ENCODE peak calls at places on chromosome 14, in six cellular contexts. N, X, U, J, A and L are unnamed samples.

GRCh38 chr14:88384653-88385205 is 728 bp upstream of the SPATA7 start:
- DNase-seq in A (no peak), U (no peak), N (no peak), X (peak; percentile 15), J (no peak), L (peak; percentile 48)

GRCh38 chr14:81211844-81212243 is 8.9 kb downstream of the GTF2A1 start:
- DNase-seq in U (no peak), N (peak; percentile 31), A (peak; percentile 54), X (peak; percentile 44), J (no peak), L (peak; percentile 40)

GRCh38 chr14:103594265-103594664 is 31.5 kb downstream of the COA8 start:
- DNase-seq in U (no peak), N (no peak), X (peak; percentile 72), A (peak; percentile 45), J (no peak), L (peak; percentile 65)

GRCh38 chr14:100025111-100025510 is 40.1 kb upstream of the EVL start:
- DNase-seq in X (peak; percentile 50), U (peak; percentile 40), J (peak; percentile 38), A (peak; percentile 49), N (peak; percentile 17), L (peak; percentile 47)

GRCh38 chr14:71372411-71372838 is 465.2 kb downstream of the PCNX1 start:
- DNase-seq in A (peak; percentile 92), U (no peak), X (peak; percentile 84), J (no peak), N (no peak), L (peak; percentile 75)

GRCh38 chr14:64410084-64410774 is 22.1 kb downstream of the MTHFD1 start:
- DNase-seq in U (no peak), N (no peak), X (peak; percentile 65), J (no peak), A (peak; percentile 42), L (peak; percentile 65)

GRCh38 chr14:25108959-25109358 is 59.0 kb upstream of the STXBP6 start:
- DNase-seq in N (no peak), A (no peak), J (no peak), U (peak; percentile 65), X (no peak), L (no peak)

GRCh38 chr14:81525129-81525528 is 8.5 kb downstream of the SEL1L start:
- DNase-seq in N (no peak), U (no peak), J (no peak), A (no peak), X (no peak), L (no peak)

GRCh38 chr14:102671410-102671809 is 79.0 kb downstream of the RCOR1 start:
- DNase-seq in J (no peak), U (no peak), A (no peak), N (no peak), X (no peak), L (no peak)

GRCh38 chr14:97166497-97166896 is 369.3 kb downstream of the VRK1 start:
- DNase-seq in A (no peak), J (no peak), U (no peak), X (no peak), N (no peak), L (no peak)

GRCh38 chr14:61217516-61217915 is 63.6 kb downstream of the TMEM30B start:
- DNase-seq in J (no peak), N (no peak), U (no peak), A (no peak), X (no peak), L (no peak)

GRCh38 chr14:32472081-32472480 is 143.0 kb downstream of the AKAP6 start:
- DNase-seq in X (no peak), J (no peak), N (no peak), A (no peak), U (no peak), L (no peak)

GRCh38 chr14:32978691-32979255 is 40.1 kb downstream of the NPAS3 start:
- DNase-seq in X (no peak), U (no peak), A (no peak), J (no peak), N (no peak), L (no peak)

GRCh38 chr14:33062881-33063280 is 124.2 kb downstream of the NPAS3 start:
- DNase-seq in U (no peak), N (no peak), A (no peak), J (no peak), X (peak; percentile 34), L (peak; percentile 7)

GRCh38 chr14:92540472-92541048 is 27.0 kb downstream of the RIN3 start:
- DNase-seq in A (peak; percentile 100), X (peak; percentile 100), U (peak; percentile 64), J (peak; percentile 83), N (no peak), L (peak; percentile 100)

GRCh38 chr14:104373855-104374717 is 205.5 kb upstream of the C14orf180 start:
- DNase-seq in N (no peak), A (no peak), X (no peak), U (no peak), J (no peak), L (no peak)

GRCh38 chr14:54381821-54382220 is 15.0 kb upstream of the CDKN3 start:
- DNase-seq in A (no peak), U (no peak), J (no peak), X (no peak), N (no peak), L (no peak)

GRCh38 chr14:39085933-39086332 is 17.1 kb downstream of the SEC23A start:
- DNase-seq in J (no peak), N (no peak), A (peak; percentile 33), X (peak; percentile 8), U (no peak), L (no peak)

GRCh38 chr14:99819514-99819913 is 26.3 kb downstream of the EML1 start:
- DNase-seq in N (no peak), X (no peak), U (no peak), J (no peak), A (no peak), L (no peak)

GRCh38 chr14:90355540-90356518 is 24.1 kb upstream of the NRDE2 start:
- DNase-seq in N (no peak), U (no peak), J (no peak), X (no peak), A (no peak), L (no peak)

GRCh38 chr14:58408681-58409080 is 13.0 kb downstream of the TOMM20L start:
- DNase-seq in U (no peak), N (no peak), A (no peak), X (no peak), J (no peak), L (no peak)

GRCh38 chr14:99195602-99196309 is 76.2 kb downstream of the BCL11B start:
- DNase-seq in X (no peak), A (no peak), J (no peak), U (no peak), N (no peak), L (no peak)

GRCh38 chr14:101417434-101417833 is 143.9 kb upstream of the DIO3 start:
- DNase-seq in X (no peak), A (no peak), N (no peak), J (no peak), U (no peak), L (no peak)

GRCh38 chr14:72771561-72771960 is 122.3 kb downstream of the DPF3 start:
- DNase-seq in X (no peak), U (no peak), J (peak; percentile 16), A (no peak), N (no peak), L (no peak)

GRCh38 chr14:104624939-104625338 is 20.4 kb upstream of the TMEM179 start:
- DNase-seq in N (no peak), U (no peak), A (no peak), J (no peak), X (no peak), L (no peak)

GRCh38 chr14:28381656-28382055 is 384.9 kb upstream of the FOXG1 start:
- DNase-seq in N (no peak), U (no peak), A (peak; percentile 4), J (no peak), X (peak; percentile 42), L (peak; percentile 60)

GRCh38 chr14:30657606-30658163 is 35.6 kb downstream of the SCFD1 start:
- DNase-seq in X (peak; percentile 44), J (no peak), U (no peak), A (peak; percentile 29), N (no peak), L (peak; percentile 24)

GRCh38 chr14:79749051-79749450 is 462.3 kb downstream of the DIO2 start:
- DNase-seq in J (no peak), X (no peak), A (no peak), N (no peak), U (no peak), L (no peak)

GRCh38 chr14:23360496-23360895 is 4.5 kb downstream of the EFS start:
- DNase-seq in J (no peak), X (no peak), N (no peak), U (no peak), A (no peak), L (no peak)

GRCh38 chr14:54202288-54202687 is 194.5 kb upstream of the CDKN3 start:
- DNase-seq in A (no peak), J (no peak), N (no peak), U (no peak), X (no peak), L (peak; percentile 21)

GRCh38 chr14:63542231-63542999 is 762 bp downstream of the PPP2R5E start:
- DNase-seq in U (no peak), A (no peak), J (peak; percentile 33), X (no peak), N (no peak), L (peak; percentile 26)

GRCh38 chr14:94192534-94192933 is 18.4 kb downstream of the PPP4R4 start:
- DNase-seq in J (no peak), U (no peak), N (no peak), X (no peak), A (no peak), L (no peak)
- H3K4me3 ChIP-seq in J (no peak overlapping the region), U (no peak overlapping the region), N (no peak overlapping the region), X (no peak overlapping the region), A (no peak overlapping the region), L (no peak overlapping the region)

DNA sequence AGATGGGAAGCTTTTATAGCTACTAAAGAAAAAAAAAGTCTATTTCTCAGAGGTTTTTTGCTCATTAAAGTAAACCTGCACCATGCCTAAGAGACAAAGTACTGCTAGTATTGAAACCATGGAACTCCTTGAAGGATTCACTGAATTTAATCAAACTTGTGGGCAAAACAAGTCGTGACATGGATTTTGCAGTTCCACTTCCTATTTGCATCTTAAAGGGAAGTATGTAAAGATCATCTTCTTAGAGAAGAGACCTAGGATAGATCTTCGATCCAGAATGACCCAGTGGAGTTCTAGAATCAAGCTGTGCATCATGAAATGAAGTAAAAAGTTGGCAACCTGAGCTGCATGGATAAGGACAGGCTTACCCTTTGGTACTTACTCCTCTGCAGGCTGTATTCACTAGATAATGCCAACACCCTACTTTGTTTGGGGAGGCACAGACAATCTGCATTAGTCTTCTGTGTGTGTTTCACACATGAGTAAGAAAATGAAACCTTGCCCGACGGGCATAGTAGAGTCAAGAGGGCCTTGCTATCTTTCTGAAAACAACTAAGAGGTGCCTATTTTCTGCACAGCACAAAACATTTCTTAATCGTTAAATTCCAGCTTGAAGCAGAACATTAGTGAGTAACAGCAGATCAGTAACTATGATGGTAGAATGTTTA is 1.9 kb downstream of the GNG2 start:
- DNase-seq in U (no peak), X (no peak), N (no peak), J (no peak), A (peak; percentile 40), L (peak; percentile 33)
- H3K4me3 ChIP-seq in U (peak overlapping the region; percentile 38), X (peak overlapping the region; percentile 36), N (peak overlapping the region; percentile 65), J (no peak overlapping the region), A (peak overlapping the region; percentile 33), L (peak overlapping the region; percentile 68)

GRCh38 chr14:77641207-77641533 is 24.7 kb upstream of the SPTLC2 start:
- DNase-seq in U (no peak), J (no peak), N (no peak), A (no peak), X (no peak), L (peak; percentile 5)
- H3K4me3 ChIP-seq in U (no peak overlapping the region), J (no peak overlapping the region), N (peak overlapping the region; percentile 84), A (no peak overlapping the region), X (no peak overlapping the region), L (no peak overlapping the region)

GRCh38 chr14:69559581-69560011 is 15.1 kb downstream of the CCDC177 start:
- DNase-seq in N (no peak), X (no peak), J (no peak), U (no peak), A (no peak), L (no peak)
- H3K4me3 ChIP-seq in N (no peak overlapping the region), X (no peak overlapping the region), J (no peak overlapping the region), U (no peak overlapping the region), A (no peak overlapping the region), L (no peak overlapping the region)